ENCODE peak calls at places on chromosomes 2 and 18, in seven cellular contexts. C is IMR-90, A is SJSA1, D is MM.1S, U is tibial nerve, J is Peyer's patch, V is spleen. I is an unnamed sample. For H3K4me1, the result is how much of the 10 kb centered on the place peaks cover.

GRCh38 chr18:11840493-11840892 is 10.7 kb upstream of the CHMP1B start:
- DNase-seq in A (no peak), C (no peak), D (no peak), V (no peak), J (no peak), U (no peak), I (no peak)

GRCh38 chr2:42827647-42828486 is 35.5 kb upstream of the HAAO start:
- DNase-seq in D (peak), C (peak), U (peak), V (peak), A (peak), J (peak), I (peak)

GRCh38 chr2:71798266-71799012 is 345.1 kb downstream of the DYSF start:
- DNase-seq in C (peak), A (peak), D (peak), J (no peak), U (no peak), V (peak), I (no peak)

GRCh38 chr2:88671786-88672427 is 19.6 kb upstream of the RPIA start:
- DNase-seq in D (peak), A (peak), J (no peak), U (peak), C (peak), V (no peak), I (no peak)

GRCh38 chr2:170863087-170863486 is 46.4 kb downstream of the GAD1 start:
- DNase-seq in C (no peak), A (no peak), J (no peak), U (no peak), D (no peak), V (no peak), I (no peak)

GRCh38 chr2:207073791-207074678 is 91.7 kb downstream of the KLF7 start:
- DNase-seq in J (no peak), A (no peak), C (peak), U (no peak), V (no peak), D (no peak), I (peak)

GRCh38 chr2:39725401-39725800 is 53.7 kb downstream of the THUMPD2 start:
- DNase-seq in V (no peak), J (no peak), U (no peak), D (no peak), A (peak), C (no peak), I (no peak)

GRCh38 chr18:74271656-74272055 is 20.1 kb downstream of the CYB5A start:
- DNase-seq in A (no peak), U (no peak), C (peak), V (no peak), D (no peak), J (no peak), I (no peak)

GRCh38 chr2:213958086-213958485 is 452.8 kb upstream of the VWC2L start:
- DNase-seq in J (no peak), A (no peak), V (no peak), C (no peak), U (no peak), D (no peak), I (no peak)

GRCh38 chr2:95208101-95208500 is 780 bp downstream of the ZNF892 start:
- DNase-seq in U (no peak), J (no peak), V (no peak), D (no peak), C (peak), A (no peak), I (no peak)

GRCh38 chr2:30150786-30151185 is 4.0 kb downstream of the YPEL5 start:
- DNase-seq in J (no peak), V (no peak), D (no peak), A (no peak), U (no peak), C (no peak), I (no peak)

GRCh38 chr18:28178720-28179119 is 1.8 kb upstream of the CDH2 start:
- DNase-seq in U (no peak), J (no peak), V (no peak), D (no peak), A (peak), C (peak), I (no peak)

GRCh38 chr2:147648471-147648870 is 196.4 kb upstream of the ACVR2A start:
- DNase-seq in A (no peak), U (no peak), J (no peak), C (no peak), D (no peak), V (no peak), I (no peak)

GRCh38 chr2:205543262-205543843 is 138.9 kb upstream of the NRP2 start:
- DNase-seq in C (no peak), U (no peak), J (no peak), D (no peak), V (no peak), A (no peak), I (no peak)

GRCh38 chr2:96552284-96553175 is 16.0 kb downstream of the ARID5A start:
- DNase-seq in C (no peak), J (no peak), D (no peak), U (no peak), V (no peak), A (no peak), I (peak)

GRCh38 chr2:216341151-216341550 is 31.1 kb downstream of the MARCHF4 start:
- DNase-seq in A (no peak), C (peak), J (no peak), D (no peak), V (no peak), U (no peak), I (no peak)

GRCh38 chr2:96636772-96637171 is 1.3 kb downstream of the KANSL3 start:
- DNase-seq in J (peak), A (peak), U (no peak), V (peak), D (no peak), C (no peak), I (no peak)

GRCh38 chr18:76972838-76973237 is 150.5 kb downstream of the ZNF236 start:
- DNase-seq in A (no peak), D (no peak), J (no peak), C (no peak), V (no peak), U (no peak), I (no peak)

GRCh38 chr2:237734905-237735623 is 63.5 kb upstream of the RBM44 start:
- DNase-seq in V (no peak), D (no peak), U (no peak), C (no peak), J (no peak), A (no peak), I (no peak)

GRCh38 chr2:157283468-157283867 is 26.0 kb downstream of the GALNT5 start:
- DNase-seq in C (no peak), V (no peak), J (no peak), U (no peak), D (no peak), A (no peak), I (no peak)

GRCh38 chr18:50581517-50581916 is 21.6 kb downstream of the MAPK4 start:
- DNase-seq in J (no peak), V (no peak), U (no peak), D (no peak), A (no peak), C (no peak), I (no peak)

GRCh38 chr2:174580951-174581350 is 16.7 kb downstream of the WIPF1 start:
- DNase-seq in C (no peak), U (peak), V (no peak), J (no peak), D (no peak), A (no peak), I (no peak)

GRCh38 chr2:222683805-222684204 is 12.3 kb downstream of the MOGAT1 start:
- DNase-seq in A (no peak), J (no peak), C (no peak), U (no peak), D (no peak), V (no peak), I (no peak)

GRCh38 chr2:205531082-205531481 is 151.2 kb upstream of the NRP2 start:
- DNase-seq in D (no peak), U (no peak), C (no peak), J (no peak), V (no peak), A (no peak), I (no peak)

GRCh38 chr2:100610381-100610831 is 47.6 kb downstream of the PDCL3 start:
- DNase-seq in V (peak), A (peak), J (peak), C (peak), U (peak), D (peak), I (peak)

GRCh38 chr2:238599549-238600505 is 173.1 kb downstream of the ASB1 start:
- DNase-seq in C (no peak), D (no peak), J (no peak), U (no peak), V (no peak), A (no peak), I (no peak)

GRCh38 chr2:9212010-9212638 is 5.5 kb downstream of the ASAP2 start:
- DNase-seq in U (no peak), A (no peak), J (no peak), V (peak), C (no peak), D (no peak), I (no peak)

GRCh38 chr2:168835961-168836360 is 33.5 kb downstream of the NOSTRIN start:
- DNase-seq in J (no peak), D (no peak), U (no peak), A (no peak), V (no peak), C (no peak), I (no peak)

GRCh38 chr18:72456802-72457201 is 87.3 kb downstream of the CBLN2 start:
- DNase-seq in C (peak), D (no peak), A (peak), U (no peak), J (no peak), V (no peak), I (no peak)

GRCh38 chr18:79945118-79946042 is 6.1 kb downstream of the SLC66A2 start:
- DNase-seq in C (no peak), U (no peak), A (no peak), D (no peak), J (peak), V (peak), I (no peak)

GRCh38 chr2:232363784-232364615 is 14.6 kb upstream of the ALPP start:
- DNase-seq in J (no peak), V (peak), A (no peak), C (peak), U (no peak), D (peak), I (peak)

DNA sequence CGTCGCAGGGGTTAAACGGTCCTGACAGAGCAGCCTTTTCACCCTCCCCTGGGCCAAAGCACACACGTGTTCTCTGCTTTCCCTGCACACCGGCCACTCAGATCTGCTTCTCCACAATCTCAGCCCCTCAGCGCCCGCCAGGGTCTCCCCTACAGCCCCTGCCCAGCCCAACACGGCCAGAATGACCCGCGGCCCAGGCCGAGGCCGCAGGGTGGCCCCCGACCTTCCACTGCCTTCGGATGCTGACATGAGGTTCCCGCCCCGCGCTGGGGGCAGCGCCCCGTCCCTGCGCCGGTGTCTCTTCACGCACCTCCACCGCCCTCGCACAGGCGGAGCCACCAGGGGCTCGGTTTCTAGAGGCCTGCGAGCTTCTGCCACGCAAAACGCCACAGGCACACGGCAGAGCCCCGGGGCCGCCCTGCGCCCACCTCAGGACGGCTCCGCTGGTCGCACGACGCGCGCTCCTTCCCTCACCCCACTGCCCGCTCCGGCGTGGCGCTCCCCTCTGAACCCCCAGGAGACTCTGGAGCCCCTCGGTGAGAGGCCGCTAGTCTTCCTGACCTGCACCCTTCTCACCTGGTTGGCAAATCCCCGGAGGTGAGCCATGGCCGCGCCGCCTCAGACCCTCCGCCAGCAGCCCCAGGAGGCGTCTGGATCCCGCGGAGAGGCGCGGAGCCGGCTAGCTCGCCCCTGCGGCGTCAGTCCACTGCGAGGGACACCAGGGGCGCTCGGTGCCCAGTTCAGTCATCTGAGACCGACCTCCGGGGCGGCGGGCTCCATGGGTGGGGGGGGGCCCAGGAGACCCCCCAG is 749 bp downstream of the STK25 start:
- DNase-seq in V (peak), C (peak), U (no peak), J (no peak), A (peak), D (peak), I (peak)
- H3K4me3 ChIP-seq in V (peak), C (peak), U (peak), J (peak), A (peak), D (peak), I (peak)

GRCh38 chr2:67455219-67456142 is 58.3 kb downstream of the ETAA1 start:
- DNase-seq in J (no peak), C (no peak), V (no peak), U (no peak), A (no peak), D (no peak), I (no peak)
- H3K4me1 ChIP-seq in J (under half), C (under half), V (under half), U (under half), A (under half), D (under half), I (under half)

DNA sequence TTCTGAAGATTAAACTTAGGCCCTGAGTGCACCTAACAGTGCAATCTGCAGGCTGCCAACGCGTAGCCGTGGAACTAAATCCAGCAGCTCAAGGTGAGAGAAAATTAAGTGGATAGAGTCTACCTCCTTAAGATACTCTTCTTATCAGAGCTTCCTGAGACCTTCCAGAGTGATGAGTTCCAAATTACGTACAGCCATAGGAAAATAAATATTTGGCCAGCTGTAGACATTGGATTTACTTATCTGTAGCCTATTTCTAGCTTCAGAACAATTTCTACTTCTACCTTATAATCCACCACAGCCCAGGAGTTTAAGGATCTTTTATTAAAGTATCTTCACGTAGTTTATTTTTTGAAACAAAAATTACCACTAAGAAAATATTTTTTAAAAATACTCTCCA is 20.3 kb upstream of the SPTBN1 start:
- DNase-seq in D (no peak), U (no peak), J (no peak), V (no peak), C (no peak), A (no peak), I (no peak)
- H3K27ac ChIP-seq in D (no peak), U (no peak), J (no peak), V (peak), C (no peak), A (no peak), I (no peak)

DNA sequence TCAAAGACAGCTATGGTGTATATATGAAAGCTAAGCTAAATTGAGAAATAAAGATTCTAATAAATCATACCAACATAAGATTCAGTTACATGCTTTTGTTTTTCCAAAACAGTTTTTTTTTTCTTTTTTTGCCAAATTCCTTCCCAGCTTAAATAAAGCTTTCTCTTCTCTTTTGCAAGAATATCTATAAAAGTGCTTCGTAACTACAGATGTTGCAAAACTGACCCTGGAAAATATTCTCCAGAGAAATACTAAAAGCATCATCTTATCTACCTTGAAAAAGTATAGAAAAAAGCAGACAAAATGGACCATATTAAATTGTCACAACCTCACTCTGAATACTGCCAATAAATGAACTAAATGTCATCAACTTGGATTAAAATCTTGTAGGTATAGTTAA is 38.7 kb downstream of the FANCL start:
- DNase-seq in V (no peak), U (no peak), D (no peak), C (no peak), A (no peak), J (no peak), I (no peak)
- H3K4me3 ChIP-seq in V (no peak), U (no peak), D (no peak), C (no peak), A (no peak), J (no peak), I (no peak)